ENCODE peak calls at places on chromosomes 7 and 10, in four cellular contexts. D is HCT116; X is naive thymus-derived CD4-positive, alpha-beta T cell; I is H9. C is an unnamed sample.

GRCh38 chr10:119466655-119467054 is 75.9 kb downstream of the RGS10 start:
- DNase-seq in D (no peak), I (no peak), X (no peak), C (peak; percentile 19)

GRCh38 chr10:33279276-33279675 is 55.2 kb downstream of the NRP1 start:
- DNase-seq in X (no peak), D (no peak), I (no peak), C (no peak)

GRCh38 chr10:103679096-103679790 is 176.1 kb downstream of the SH3PXD2A start:
- DNase-seq in D (no peak), I (no peak), X (no peak), C (no peak)

GRCh38 chr10:80452069-80452468 is 2.0 kb upstream of the TSPAN14 start:
- DNase-seq in D (no peak), I (no peak), X (no peak), C (no peak)

GRCh38 chr10:131318791-131319190 is 7.3 kb upstream of the TCERG1L start:
- DNase-seq in X (no peak), I (no peak), D (no peak), C (no peak)

GRCh38 chr10:17506390-17506789 is 52.0 kb upstream of the ST8SIA6 start:
- DNase-seq in X (peak; percentile 6), D (no peak), I (no peak), C (no peak)

GRCh38 chr10:26479766-26480492 is 41.8 kb downstream of the APBB1IP start:
- DNase-seq in I (no peak), D (no peak), X (peak; percentile 55), C (no peak)

GRCh38 chr7:75639893-75640600 is 98.7 kb downstream of the HIP1 start:
- DNase-seq in X (no peak), I (peak; percentile 38), D (no peak), C (no peak)

GRCh38 chr10:107831772-107832171 is 667.3 kb upstream of the SORCS1 start:
- DNase-seq in I (no peak), D (no peak), X (no peak), C (no peak)

GRCh38 chr10:107826166-107826565 is 661.7 kb upstream of the SORCS1 start:
- DNase-seq in I (no peak), D (no peak), X (no peak), C (no peak)
- H3K9me3 ChIP-seq in I (no peaks in the 10 kb centered on the region), D (peaks cover 52% of the 10 kb centered on the region), X (no peaks in the 10 kb centered on the region), C (no peaks in the 10 kb centered on the region)

GRCh38 chr10:20302033-20302432 is 485.8 kb downstream of the PLXDC2 start:
- DNase-seq in D (no peak), I (no peak), X (no peak), C (no peak)
- H3K9me3 ChIP-seq in D (peaks cover 8% of the 10 kb centered on the region), I (peaks cover 20% of the 10 kb centered on the region), X (no peaks in the 10 kb centered on the region), C (no peaks in the 10 kb centered on the region)

GRCh38 chr7:157837561-157837960 is 500.8 kb downstream of the DNAJB6 start:
- DNase-seq in I (no peak), D (no peak), X (no peak), C (no peak)

GRCh38 chr7:157839672-157840167 is 502.9 kb downstream of the DNAJB6 start:
- DNase-seq in I (no peak), X (no peak), D (no peak), C (no peak)

GRCh38 chr7:157840174-157840912 is 503.5 kb downstream of the DNAJB6 start:
- DNase-seq in I (no peak), D (no peak), X (no peak), C (no peak)

GRCh38 chr7:157840913-157841756 is 504.3 kb downstream of the DNAJB6 start:
- DNase-seq in I (peak; percentile 73), D (no peak), X (no peak), C (no peak)

DNA sequence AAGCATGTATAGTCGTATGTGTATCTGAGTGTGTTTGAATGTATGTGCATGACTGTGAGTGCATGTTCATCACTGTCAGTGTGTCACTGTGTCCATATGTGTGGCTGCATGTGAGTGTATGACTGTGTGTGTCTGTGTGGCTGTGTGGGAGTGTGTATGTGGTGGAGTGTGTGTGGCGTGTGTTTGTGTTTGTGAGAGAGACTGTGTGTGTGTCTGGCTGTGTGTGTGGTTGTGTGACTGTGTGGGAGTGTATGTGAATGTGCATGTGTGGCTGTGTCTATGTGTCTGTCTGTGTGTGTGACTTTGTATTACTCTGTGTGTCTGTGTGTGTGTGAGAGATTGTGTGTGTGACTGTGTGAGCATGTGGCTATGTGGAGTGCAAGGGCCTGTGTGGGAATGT is 502.4 kb downstream of the DNAJB6 start:
- DNase-seq in I (no peak), D (no peak), X (no peak), C (no peak)
- H3K9me3 ChIP-seq in I (no peaks in the 10 kb centered on the region), D (no peaks in the 10 kb centered on the region), X (no peaks in the 10 kb centered on the region), C (no peaks in the 10 kb centered on the region)

DNA sequence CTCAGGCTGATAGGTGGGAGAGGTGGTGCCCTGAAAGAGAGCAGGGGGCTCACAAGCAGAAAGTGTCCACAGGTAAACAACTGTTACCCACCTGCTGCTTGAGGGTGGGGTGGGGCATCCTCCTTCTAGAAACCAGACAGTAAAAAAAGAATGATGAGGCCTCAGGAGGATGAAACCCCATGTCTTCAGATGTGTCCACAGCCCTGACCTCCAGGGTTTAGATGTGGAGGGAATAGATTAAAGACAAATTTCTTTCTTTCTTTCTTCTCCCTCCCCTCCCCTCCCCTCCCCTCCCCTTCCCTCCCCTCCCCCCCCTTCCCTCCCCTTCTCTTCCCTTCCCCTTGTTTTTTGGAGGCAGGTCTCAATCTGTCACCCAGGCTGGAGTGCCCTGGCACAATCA is 333.5 kb upstream of the NUPR2 start:
- DNase-seq in D (no peak), X (no peak), I (no peak), C (no peak)
- H3K9me3 ChIP-seq in D (peaks cover 4% of the 10 kb centered on the region), X (peaks cover 44% of the 10 kb centered on the region), I (peaks cover 73% of the 10 kb centered on the region), C (no peaks in the 10 kb centered on the region)

GRCh38 chr7:126495001-126495400 is 757.7 kb downstream of the GRM8 start:
- DNase-seq in X (no peak), I (no peak), D (no peak), C (no peak)
- H3K9me3 ChIP-seq in X (no peaks in the 10 kb centered on the region), I (no peaks in the 10 kb centered on the region), D (no peaks in the 10 kb centered on the region), C (no peaks in the 10 kb centered on the region)